ENCODE peak calls at places on chromosomes 6 and 20, in six cellular contexts. F, D, B, J, Z and N are unnamed samples.

GRCh38 chr6:84667252-84668213 is 96.9 kb downstream of the TBX18 start:
- DNase-seq in F (no peak), D (no peak), B (no peak), J (no peak), Z (no peak), N (no peak)

GRCh38 chr6:6694825-6695710 is 106.5 kb downstream of the LY86 start:
- DNase-seq in F (peak; percentile 90), D (no peak), B (peak; percentile 63), J (peak; percentile 77), Z (no peak), N (no peak)

GRCh38 chr6:64672651-64673050 is 1034.4 kb downstream of the EYS start:
- DNase-seq in F (no peak), D (no peak), B (no peak), J (no peak), Z (no peak), N (no peak)

GRCh38 chr20:51666126-51666525 is 102.1 kb downstream of the ATP9A start:
- DNase-seq in F (no peak), D (no peak), B (no peak), J (no peak), Z (no peak), N (no peak)

GRCh38 chr6:128515550-128516513 is 4.6 kb downstream of the PTPRK start:
- DNase-seq in F (no peak), D (peak; percentile 68), B (no peak), J (no peak), Z (no peak), N (no peak)

GRCh38 chr6:157263881-157264397 is 59.4 kb downstream of the TMEM242 start:
- DNase-seq in F (no peak), D (no peak), B (no peak), J (no peak), Z (no peak), N (no peak)

GRCh38 chr20:50844430-50845100 is 49.7 kb downstream of the BCAS4 start:
- DNase-seq in F (no peak), D (peak; percentile 87), B (no peak), J (peak; percentile 42), Z (peak; percentile 34), N (peak; percentile 95)

GRCh38 chr20:37528442-37529213 is 952 bp upstream of the BLCAP start:
- DNase-seq in F (peak; percentile 76), D (no peak), B (no peak), J (no peak), Z (no peak), N (no peak)

GRCh38 chr6:72530750-72531149 is 91.1 kb upstream of the KCNQ5 start:
- DNase-seq in F (no peak), D (no peak), B (no peak), J (no peak), Z (no peak), N (no peak)

GRCh38 chr6:47042238-47042843 is at the start of gene ADGRF1:
- DNase-seq in F (no peak), D (no peak), B (no peak), J (no peak), Z (no peak), N (no peak)

GRCh38 chr6:82006027-82006738 is 241.4 kb downstream of the IBTK start:
- DNase-seq in F (no peak), D (peak; percentile 40), B (peak; percentile 23), J (peak; percentile 58), Z (no peak), N (no peak)

GRCh38 chr6:81668615-81669047 is 83.8 kb downstream of the TENT5A start:
- DNase-seq in F (no peak), D (no peak), B (no peak), J (no peak), Z (no peak), N (no peak)

DNA sequence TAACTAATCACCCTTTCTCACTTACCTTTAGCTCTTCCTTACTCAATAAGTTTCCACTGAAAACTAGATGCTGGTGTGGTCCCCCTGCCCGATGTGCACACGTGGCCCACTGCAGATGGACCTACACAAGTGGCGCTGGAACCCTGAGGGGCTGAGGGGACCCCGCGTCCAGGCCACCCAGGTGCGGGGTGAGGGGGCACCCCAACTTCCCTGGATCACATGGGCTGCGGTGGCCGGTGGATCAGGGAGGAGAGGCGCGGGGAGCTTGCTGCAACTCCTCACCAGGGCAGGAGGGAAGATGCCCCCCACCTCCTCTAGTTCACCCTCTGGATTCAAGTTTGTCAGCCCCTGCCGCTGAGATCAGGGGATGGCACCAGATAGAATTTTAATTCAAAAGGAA is 12.5 kb upstream of the HLA-DOA start:
- DNase-seq in F (no peak), D (no peak), B (no peak), J (no peak), Z (no peak), N (no peak)
- TF ChIP-seq POLR2A in F (no peak), D (no peak), B (no peak), J (no peak), Z (no peak), N (no peak)

GRCh38 chr6:169723991-169724553 is at the start of gene PHF10:
- DNase-seq in F (no peak), D (no peak), B (peak; percentile 37), J (peak; percentile 66), Z (no peak), N (no peak)
- TF ChIP-seq POLR2A in F (no peak), D (no peak), B (no peak), J (no peak), Z (peak; percentile 12), N (peak; percentile 3)

GRCh38 chr6:109222848-109223247 is 127.5 kb downstream of the CEP57L1 start:
- DNase-seq in F (no peak), D (no peak), B (no peak), J (no peak), Z (no peak), N (no peak)

GRCh38 chr6:109226353-109226752 is 131.0 kb downstream of the CEP57L1 start:
- DNase-seq in F (no peak), D (no peak), B (no peak), J (no peak), Z (no peak), N (no peak)

GRCh38 chr6:109224994-109225393 is 129.7 kb downstream of the CEP57L1 start:
- DNase-seq in F (no peak), D (no peak), B (no peak), J (no peak), Z (no peak), N (no peak)

GRCh38 chr6:109224107-109224875 is 129.0 kb downstream of the CEP57L1 start:
- DNase-seq in F (no peak), D (no peak), B (no peak), J (no peak), Z (no peak), N (no peak)

GRCh38 chr6:109221543-109222195 is 126.4 kb downstream of the CEP57L1 start:
- DNase-seq in F (no peak), D (no peak), B (no peak), J (no peak), Z (no peak), N (no peak)
- TF ChIP-seq POLR2A in F (no peak), D (no peak), B (no peak), J (no peak), Z (no peak), N (no peak)

GRCh38 chr20:33654680-33655161 is 7.4 kb upstream of the C20orf144 start:
- DNase-seq in F (peak; percentile 84), D (no peak), B (peak; percentile 57), J (no peak), Z (no peak), N (no peak)

GRCh38 chr20:33655164-33655563 is 7.0 kb upstream of the C20orf144 start:
- DNase-seq in F (no peak), D (no peak), B (peak; percentile 38), J (no peak), Z (no peak), N (no peak)

GRCh38 chr20:33651562-33652048 is 10.5 kb upstream of the C20orf144 start:
- DNase-seq in F (no peak), D (no peak), B (no peak), J (no peak), Z (no peak), N (no peak)

GRCh38 chr20:33653900-33654596 is 8.1 kb upstream of the C20orf144 start:
- DNase-seq in F (peak; percentile 90), D (no peak), B (peak; percentile 77), J (no peak), Z (no peak), N (no peak)

GRCh38 chr20:33653218-33653899 is 8.8 kb upstream of the C20orf144 start:
- DNase-seq in F (peak; percentile 88), D (peak; percentile 66), B (peak; percentile 83), J (peak; percentile 72), Z (peak; percentile 55), N (no peak)
- TF ChIP-seq POLR2A in F (no peak), D (no peak), B (no peak), J (no peak), Z (no peak), N (no peak)

GRCh38 chr20:4720121-4720976 is 1.4 kb upstream of the PRND start:
- DNase-seq in F (peak; percentile 95), D (peak; percentile 67), B (peak; percentile 84), J (peak; percentile 85), Z (peak; percentile 88), N (peak; percentile 68)
- TF ChIP-seq POLR2A in F (no peak), D (no peak), B (no peak), J (no peak), Z (no peak), N (no peak)

DNA sequence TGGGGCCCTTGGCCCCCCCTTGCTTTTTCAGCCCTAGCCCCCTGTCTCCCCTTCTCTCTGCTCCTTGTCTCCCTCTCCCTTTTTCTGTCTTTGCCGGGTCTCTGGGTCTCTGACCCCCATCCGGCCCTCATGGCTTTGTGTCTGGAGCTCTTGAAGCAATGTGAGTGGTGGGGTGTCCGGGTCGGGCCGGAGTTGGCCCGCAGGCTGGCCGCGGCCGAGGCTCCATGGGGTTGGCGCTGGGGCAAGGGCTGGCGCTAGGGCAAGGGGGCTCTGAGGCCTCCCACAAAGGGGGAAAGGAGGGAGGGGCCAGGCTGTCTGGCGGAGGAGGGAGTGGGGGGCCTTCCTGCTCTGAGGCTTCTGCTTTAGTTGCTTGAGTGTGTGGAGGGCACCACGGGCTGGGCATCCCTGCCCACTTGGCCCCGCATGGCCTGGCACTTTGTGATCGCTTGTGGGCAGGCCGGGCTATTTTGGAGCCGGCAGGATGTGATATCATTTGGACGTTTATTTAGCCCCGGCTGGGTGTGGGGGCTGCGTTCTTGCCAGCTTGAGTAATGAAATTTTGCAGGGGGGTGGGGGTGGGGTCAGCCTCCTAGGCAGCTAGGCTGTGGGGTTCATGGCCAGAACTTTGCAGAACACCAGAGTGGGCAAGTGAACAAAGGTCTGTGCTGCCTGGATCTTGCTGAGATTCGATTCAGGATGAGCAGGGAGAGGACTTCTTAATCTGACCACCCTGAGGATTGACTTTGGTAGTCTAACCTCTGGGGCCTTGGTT is 78.7 kb upstream of the MYL9 start:
- DNase-seq in F (peak; percentile 93), D (peak; percentile 60), B (peak; percentile 67), J (peak; percentile 89), Z (peak; percentile 49), N (no peak)
- TF ChIP-seq POLR2A in F (no peak), D (peak; percentile 83), B (peak; percentile 46), J (peak; percentile 80), Z (no peak), N (peak; percentile 92)

DNA sequence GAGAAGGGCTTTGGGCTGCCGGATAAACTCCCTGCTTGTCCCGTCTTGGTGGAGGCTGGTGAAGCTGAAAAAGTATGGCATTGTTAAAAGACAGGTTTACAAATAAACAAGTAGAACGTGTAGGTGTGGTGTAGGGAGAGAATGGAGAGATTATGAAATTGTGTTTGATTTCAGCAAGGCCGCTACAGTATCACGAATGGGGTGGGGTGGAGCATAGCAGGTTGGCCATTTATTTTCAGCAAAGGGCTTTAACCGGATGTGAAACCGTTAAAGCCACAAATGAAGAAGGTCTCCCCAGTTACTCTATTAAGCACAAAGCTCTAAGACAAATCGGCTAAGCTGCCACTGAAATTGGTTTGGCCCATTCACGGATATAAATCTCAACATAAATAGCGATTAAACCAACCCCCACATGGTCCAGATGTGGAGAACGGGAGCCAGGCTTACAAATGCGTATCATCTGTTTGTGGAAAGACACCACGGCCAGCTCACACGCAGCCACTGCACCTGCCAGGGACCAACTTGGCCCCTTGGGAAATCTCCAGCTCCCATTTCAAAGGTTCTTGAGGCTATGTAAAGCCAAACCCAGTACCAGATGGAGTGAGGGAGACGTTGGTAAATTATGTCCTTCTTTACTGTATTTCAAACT is 94.0 kb downstream of the ZMYND8 start:
- DNase-seq in F (no peak), D (no peak), B (no peak), J (no peak), Z (peak; percentile 41), N (no peak)
- TF ChIP-seq POLR2A in F (no peak), D (no peak), B (no peak), J (no peak), Z (no peak), N (no peak)